ENCODE peak calls at places on chromosomes 4 and X, in six cellular contexts. N is tibial artery, G is endodermal cell, A is heart left ventricle, X is MM.1S, V is adrenal gland. U is an unnamed sample. For H3K4me1 and H3K9me3, the result is how much of the 10 kb centered on the place peaks cover.

GRCh38 chr4:184902550-184902949 is 76.8 kb upstream of the ACSL1 start:
- DNase-seq in V (no peak), A (no peak), N (no peak), X (no peak), G (no peak), U (no peak)

GRCh38 chr4:88830576-88830975 is 132.9 kb upstream of the NAP1L5 start:
- DNase-seq in G (no peak), X (no peak), V (no peak), N (no peak), A (no peak), U (no peak)

GRCh38 chr4:106238819-106239420 is 77.1 kb downstream of the TBCK start:
- DNase-seq in V (no peak), G (peak), N (no peak), A (no peak), X (peak), U (no peak)

GRCh38 chrX:150907474-150907873 is 9.0 kb upstream of the CD99L2 start:
- DNase-seq in G (no peak), A (peak), V (no peak), N (no peak), X (no peak), U (no peak)

GRCh38 chr4:105587851-105588250 is 35.4 kb downstream of the ARHGEF38 start:
- DNase-seq in V (no peak), X (no peak), N (no peak), A (no peak), G (no peak), U (no peak)

GRCh38 chr4:22122062-22122461 is 173.5 kb upstream of the KCNIP4 start:
- DNase-seq in A (no peak), G (no peak), X (no peak), N (no peak), V (no peak), U (no peak)

GRCh38 chrX:118534716-118535493 is 39.3 kb downstream of the DOCK11 start:
- DNase-seq in V (no peak), N (no peak), G (no peak), X (no peak), A (no peak), U (no peak)

GRCh38 chr4:102344955-102345794 is at the start of gene SLC39A8:
- DNase-seq in X (peak), G (peak), N (peak), A (peak), V (peak), U (peak)

GRCh38 chrX:111483140-111483539 is 28.3 kb upstream of the SERTM2 start:
- DNase-seq in X (no peak), N (no peak), V (no peak), A (no peak), G (no peak), U (no peak)

GRCh38 chr4:56844817-56845580 is 23.5 kb upstream of the SPINK2 start:
- DNase-seq in X (no peak), N (no peak), A (no peak), G (peak), V (no peak), U (no peak)

GRCh38 chr4:140368686-140369085 is 4.8 kb upstream of the SCOC start:
- DNase-seq in X (no peak), V (no peak), A (no peak), N (no peak), G (no peak), U (no peak)

GRCh38 chrX:148133099-148133725 is 152.1 kb downstream of the FMR1NB start:
- DNase-seq in G (no peak), X (peak), A (no peak), V (no peak), N (no peak), U (no peak)

GRCh38 chrX:17411189-17411588 is 36.2 kb downstream of the NHS start:
- DNase-seq in X (no peak), N (no peak), A (no peak), V (no peak), G (no peak), U (no peak)

GRCh38 chrX:13721819-13722527 is 12.4 kb downstream of the TRAPPC2 start:
- DNase-seq in X (no peak), N (no peak), A (no peak), G (no peak), V (no peak), U (no peak)

GRCh38 chr4:19684079-19684478 is 567.6 kb upstream of the SLIT2 start:
- DNase-seq in N (no peak), G (no peak), A (no peak), V (no peak), X (no peak), U (no peak)

GRCh38 chr4:71732706-71733105 is 51.2 kb downstream of the GC start:
- DNase-seq in A (no peak), N (no peak), X (peak), G (no peak), V (no peak), U (no peak)

GRCh38 chrX:134646170-134646569 is 12.1 kb downstream of the PLAC1 start:
- DNase-seq in G (no peak), V (no peak), A (no peak), N (no peak), X (no peak), U (no peak)

GRCh38 chr4:7806080-7806630 is 133.5 kb downstream of the AFAP1 start:
- DNase-seq in N (peak), X (no peak), V (peak), A (peak), G (peak), U (no peak)

GRCh38 chr4:13920901-13921300 is 293.4 kb upstream of the BOD1L1 start:
- DNase-seq in G (peak), V (peak), N (peak), A (peak), X (no peak), U (no peak)

DNA sequence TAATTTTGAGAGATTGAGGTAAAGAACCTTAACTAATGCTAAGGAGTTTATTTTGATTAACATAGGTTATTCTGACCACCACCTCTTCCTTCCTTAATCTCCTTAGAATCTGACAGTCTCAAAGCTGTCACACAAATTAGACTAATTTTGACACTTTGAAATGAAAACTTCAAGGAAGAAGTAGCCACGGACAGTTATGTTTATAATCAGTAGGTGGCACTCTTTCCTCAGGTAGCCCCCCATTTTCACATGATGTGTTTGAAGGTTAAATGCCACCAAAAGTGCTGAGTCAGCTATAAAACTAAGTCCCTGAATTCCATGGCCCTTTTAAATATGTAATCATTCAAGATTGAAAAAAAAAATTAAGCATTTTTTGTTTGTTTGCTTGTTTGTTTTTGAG is 22.4 kb downstream of the TMEM33 start:
- DNase-seq in X (peak), V (no peak), A (no peak), N (no peak), G (no peak), U (no peak)
- TF ChIP-seq CTCF in X (peak), V (peak), A (peak), N (no peak), G (peak), U (peak)

GRCh38 chr4:182261651-182262223 is 18.5 kb downstream of the TENM3 start:
- DNase-seq in V (no peak), G (no peak), X (no peak), A (no peak), N (no peak), U (no peak)

GRCh38 chr4:182255421-182256190 is 12.4 kb downstream of the TENM3 start:
- DNase-seq in V (no peak), X (no peak), N (no peak), A (no peak), G (peak), U (no peak)

GRCh38 chr4:182254381-182254780 is 11.2 kb downstream of the TENM3 start:
- DNase-seq in G (no peak), A (no peak), N (no peak), V (no peak), X (no peak), U (no peak)

GRCh38 chr4:182257503-182257902 is 14.3 kb downstream of the TENM3 start:
- DNase-seq in V (no peak), N (no peak), X (no peak), G (no peak), A (no peak), U (no peak)

GRCh38 chr4:182258441-182259031 is 15.3 kb downstream of the TENM3 start:
- DNase-seq in A (no peak), N (no peak), G (no peak), V (no peak), X (no peak), U (no peak)
- H3K4me1 ChIP-seq in A (under half), N (under half), G (under half), V (under half), X (under half), U (under half)

DNA sequence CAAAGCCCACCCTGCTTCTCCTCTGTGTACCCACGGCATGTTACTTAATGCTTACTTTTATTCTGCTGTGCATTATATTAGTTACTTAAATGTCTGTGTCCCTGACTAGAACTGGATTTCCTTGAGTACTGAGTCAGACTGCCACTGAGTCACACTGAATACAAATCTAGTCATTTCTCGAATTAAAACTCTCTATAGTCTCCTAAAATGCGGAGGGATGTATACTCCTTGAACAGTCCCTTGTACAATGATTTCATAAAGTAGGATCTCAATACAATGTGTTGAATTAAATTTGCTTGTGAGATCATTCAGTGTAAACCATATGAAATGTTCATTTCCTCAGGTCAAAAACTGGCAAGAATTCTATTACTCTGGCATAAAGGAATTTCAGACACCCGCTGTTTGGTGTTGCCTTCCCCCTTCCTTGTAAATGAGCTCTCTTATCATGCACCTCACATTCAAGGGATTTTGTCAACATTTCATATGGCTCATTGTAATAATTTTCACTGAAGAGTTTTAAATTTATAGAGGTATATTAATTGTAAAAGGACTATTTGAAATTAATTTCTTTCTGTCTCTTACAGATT is 17.4 kb upstream of the FAM241A start:
- DNase-seq in X (no peak), V (no peak), G (no peak), N (no peak), A (no peak), U (no peak)
- H3K9me3 ChIP-seq in X (under half), V (under half), G (under half), N (under half), A (under half), U (under half)

GRCh38 chr4:6674500-6675149 is 19.1 kb upstream of the S100P start:
- DNase-seq in X (peak), A (no peak), G (peak), N (no peak), V (no peak), U (no peak)
- TF ChIP-seq CTCF in X (peak), A (no peak), G (peak), N (no peak), V (no peak), U (peak)

GRCh38 chr4:128573781-128574508 is 235.6 kb upstream of the JADE1 start:
- DNase-seq in G (no peak), N (no peak), V (no peak), A (no peak), X (no peak), U (no peak)
- H3K4me1 ChIP-seq in G (under half), N (under half), V (under half), A (under half), X (under half), U (under half)

DNA sequence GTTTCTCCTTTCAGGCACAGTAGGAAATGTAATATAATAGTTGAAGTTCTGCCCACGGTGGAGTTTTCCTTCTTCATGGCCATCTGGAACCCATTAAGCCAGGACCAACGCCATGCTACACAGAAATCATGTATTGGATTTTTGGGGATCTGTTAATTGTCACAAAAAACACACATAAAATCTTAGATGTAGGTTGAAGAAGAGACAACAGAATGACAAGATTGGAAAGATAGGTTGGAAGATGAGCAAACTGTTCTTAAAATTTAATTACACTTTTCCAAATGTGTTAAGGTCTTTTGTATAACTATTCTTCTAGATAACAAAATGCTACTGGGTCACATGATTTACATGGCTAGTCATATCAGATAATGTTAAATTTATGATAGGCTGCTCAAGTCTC is 1029.9 kb downstream of the FSTL5 start:
- DNase-seq in N (no peak), G (no peak), A (no peak), X (no peak), V (no peak), U (no peak)
- H3K9me3 ChIP-seq in N (under half), G (under half), A (under half), X (under half), V (under half), U (under half)

GRCh38 chr4:51831133-51831532 is 11.8 kb upstream of the DCUN1D4 start:
- DNase-seq in N (peak), A (peak), X (peak), G (peak), V (peak), U (peak)
- TF ChIP-seq CTCF in N (peak), A (peak), X (peak), G (peak), V (peak), U (peak)

U was measured in lower lobe of right lung.